ENCODE peak calls at places on chromosome 21, in nine cellular contexts. L is HCT116, Q is K562, C is stomach, Z is GM12878, U is transverse colon, V is GM12892, Y is suprapubic skin, E is GM23338. D is an unnamed sample.

GRCh38 chr21:34091607-34092006 is 18.2 kb downstream of the MRPS6 start:
- DNase-seq in Y (no peak), Q (peak), Z (no peak), L (peak), C (no peak), U (no peak), E (peak), V (no peak), D (no peak)

GRCh38 chr21:36097427-36098230 is 27.8 kb downstream of the CBR1 start:
- DNase-seq in Z (peak), Y (no peak), Q (no peak), C (no peak), L (no peak), V (no peak), E (no peak), U (no peak), D (no peak)

GRCh38 chr21:35204850-35205564 is 155.9 kb upstream of the RUNX1 start:
- DNase-seq in Z (no peak), Y (no peak), E (peak), C (peak), V (no peak), L (no peak), Q (peak), U (peak), D (no peak)

GRCh38 chr21:35048183-35048601 is 910 bp downstream of the RUNX1 start:
- DNase-seq in U (no peak), L (no peak), Z (no peak), Y (no peak), C (no peak), V (no peak), E (no peak), Q (no peak), D (no peak)

GRCh38 chr21:36297938-36298572 is 21.9 kb upstream of the MORC3 start:
- DNase-seq in U (peak), V (peak), E (no peak), Q (peak), L (no peak), C (peak), Y (peak), Z (peak), D (no peak)

GRCh38 chr21:17819878-17820232 is 699 bp upstream of the C21orf91 start:
- DNase-seq in L (no peak), Z (no peak), V (peak), C (no peak), U (no peak), E (peak), Y (no peak), Q (peak), D (no peak)

GRCh38 chr21:35396655-35397054 is 347.6 kb upstream of the RUNX1 start:
- DNase-seq in V (no peak), E (no peak), Z (no peak), Y (no peak), Q (no peak), L (no peak), U (no peak), C (no peak), D (no peak)

GRCh38 chr21:33257404-33257803 is 8.8 kb upstream of the IL10RB start:
- DNase-seq in Q (no peak), L (no peak), V (no peak), C (no peak), Z (no peak), Y (no peak), E (no peak), U (no peak), D (no peak)

GRCh38 chr21:15400905-15401304 is 328.9 kb upstream of the USP25 start:
- DNase-seq in U (no peak), Q (no peak), L (no peak), E (no peak), C (no peak), V (no peak), Z (no peak), Y (no peak), D (no peak)

GRCh38 chr21:36065497-36066036 is 4.3 kb upstream of the CBR1 start:
- DNase-seq in Q (no peak), L (no peak), C (no peak), V (no peak), U (no peak), Y (no peak), Z (no peak), E (no peak), D (no peak)

GRCh38 chr21:21605502-21605901 is 607.3 kb downstream of the NCAM2 start:
- DNase-seq in V (no peak), U (no peak), C (no peak), Y (no peak), Z (no peak), L (no peak), E (no peak), Q (no peak), D (no peak)

GRCh38 chr21:24045775-24046215 is 1561.5 kb downstream of the MRPL39 start:
- DNase-seq in Z (no peak), C (peak), U (peak), E (peak), L (no peak), Y (peak), V (no peak), Q (no peak), D (peak)

GRCh38 chr21:27838585-27838984 is 871.7 kb upstream of the ADAMTS5 start:
- DNase-seq in C (no peak), E (no peak), Y (no peak), Q (no peak), U (no peak), Z (no peak), V (no peak), L (no peak), D (no peak)

GRCh38 chr21:27841084-27841483 is 874.2 kb upstream of the ADAMTS5 start:
- DNase-seq in Q (no peak), U (no peak), L (no peak), V (no peak), C (no peak), E (no peak), Y (no peak), Z (no peak), D (no peak)

GRCh38 chr21:27837933-27838332 is 871.0 kb upstream of the ADAMTS5 start:
- DNase-seq in Q (no peak), C (no peak), Z (no peak), L (no peak), U (no peak), V (no peak), Y (no peak), E (no peak), D (no peak)

GRCh38 chr21:27839512-27840115 is 872.7 kb upstream of the ADAMTS5 start:
- DNase-seq in E (no peak), V (no peak), Y (no peak), U (no peak), L (no peak), Q (no peak), Z (no peak), C (no peak), D (no peak)

GRCh38 chr21:27840273-27840672 is 873.4 kb upstream of the ADAMTS5 start:
- DNase-seq in E (no peak), Z (no peak), V (no peak), Y (no peak), Q (no peak), L (no peak), C (no peak), U (no peak), D (no peak)
- TF ChIP-seq POLR2AphosphoS5 in E (no peak), Z (no peak), V (no peak), Y (no peak), Q (no peak), L (no peak), C (no peak), U (no peak), D (no peak)

GRCh38 chr21:32237021-32237420 is 41.8 kb downstream of the MIS18A start:
- DNase-seq in V (no peak), Q (no peak), C (no peak), E (no peak), U (no peak), Y (no peak), L (no peak), Z (no peak), D (no peak)
- TF ChIP-seq POLR2AphosphoS5 in V (no peak), Q (no peak), C (no peak), E (no peak), U (no peak), Y (no peak), L (no peak), Z (no peak), D (no peak)

DNA sequence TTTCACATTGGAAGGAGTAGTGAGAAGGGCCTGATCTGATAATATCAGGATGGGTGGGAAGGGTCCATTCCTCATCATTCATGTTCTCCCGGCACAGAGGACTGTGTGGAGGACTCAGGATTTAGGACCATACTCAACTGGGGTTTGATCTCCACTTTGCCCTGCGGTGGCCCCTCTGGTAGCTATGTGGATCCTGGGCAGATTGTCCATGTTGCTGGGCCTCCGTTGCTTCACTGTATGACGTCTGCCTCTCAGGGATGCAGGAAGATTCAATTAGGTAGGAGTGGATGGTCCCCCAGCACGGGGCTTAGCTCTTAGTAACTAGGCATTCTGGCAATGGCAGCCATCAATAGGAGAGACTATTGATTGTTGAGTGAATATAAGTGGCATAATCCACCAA is 2.3 kb downstream of the ETS2 start:
- DNase-seq in Z (no peak), U (peak), V (no peak), E (no peak), Q (no peak), L (no peak), C (no peak), Y (no peak), D (no peak)
- TF ChIP-seq POLR2AphosphoS5 in Z (no peak), U (no peak), V (no peak), E (no peak), Q (no peak), L (no peak), C (no peak), Y (no peak), D (no peak)

GRCh38 chr21:41611966-41612606 is 104.1 kb upstream of the TMPRSS2 start:
- DNase-seq in E (peak), V (no peak), Z (no peak), L (peak), Q (peak), C (peak), U (peak), Y (no peak), D (no peak)
- TF ChIP-seq POLR2AphosphoS5 in E (no peak), V (no peak), Z (no peak), L (no peak), Q (no peak), C (no peak), U (no peak), Y (no peak), D (no peak)

GRCh38 chr21:43611598-43612369 is 47.5 kb downstream of the HSF2BP start:
- DNase-seq in C (peak), Q (peak), Z (no peak), U (peak), L (peak), E (peak), V (no peak), Y (no peak), D (no peak)
- TF ChIP-seq POLR2AphosphoS5 in C (no peak), Q (no peak), Z (no peak), U (no peak), L (no peak), E (no peak), V (no peak), Y (no peak), D (no peak)

GRCh38 chr21:46189213-46189958 is 5.1 kb upstream of the SPATC1L start:
- DNase-seq in L (no peak), U (no peak), V (peak), Z (no peak), E (no peak), Q (peak), Y (peak), C (no peak), D (peak)

GRCh38 chr21:46187814-46188213 is 3.6 kb upstream of the SPATC1L start:
- DNase-seq in V (no peak), L (no peak), C (no peak), U (no peak), Z (no peak), Q (no peak), Y (peak), E (no peak), D (no peak)

GRCh38 chr21:46189959-46190490 is 5.8 kb upstream of the SPATC1L start:
- DNase-seq in Q (no peak), E (no peak), V (peak), U (no peak), L (no peak), Y (peak), Z (no peak), C (no peak), D (no peak)

GRCh38 chr21:46187251-46187650 is 3.0 kb upstream of the SPATC1L start:
- DNase-seq in C (no peak), V (no peak), Y (peak), Q (no peak), U (no peak), L (no peak), Z (no peak), E (no peak), D (no peak)

DNA sequence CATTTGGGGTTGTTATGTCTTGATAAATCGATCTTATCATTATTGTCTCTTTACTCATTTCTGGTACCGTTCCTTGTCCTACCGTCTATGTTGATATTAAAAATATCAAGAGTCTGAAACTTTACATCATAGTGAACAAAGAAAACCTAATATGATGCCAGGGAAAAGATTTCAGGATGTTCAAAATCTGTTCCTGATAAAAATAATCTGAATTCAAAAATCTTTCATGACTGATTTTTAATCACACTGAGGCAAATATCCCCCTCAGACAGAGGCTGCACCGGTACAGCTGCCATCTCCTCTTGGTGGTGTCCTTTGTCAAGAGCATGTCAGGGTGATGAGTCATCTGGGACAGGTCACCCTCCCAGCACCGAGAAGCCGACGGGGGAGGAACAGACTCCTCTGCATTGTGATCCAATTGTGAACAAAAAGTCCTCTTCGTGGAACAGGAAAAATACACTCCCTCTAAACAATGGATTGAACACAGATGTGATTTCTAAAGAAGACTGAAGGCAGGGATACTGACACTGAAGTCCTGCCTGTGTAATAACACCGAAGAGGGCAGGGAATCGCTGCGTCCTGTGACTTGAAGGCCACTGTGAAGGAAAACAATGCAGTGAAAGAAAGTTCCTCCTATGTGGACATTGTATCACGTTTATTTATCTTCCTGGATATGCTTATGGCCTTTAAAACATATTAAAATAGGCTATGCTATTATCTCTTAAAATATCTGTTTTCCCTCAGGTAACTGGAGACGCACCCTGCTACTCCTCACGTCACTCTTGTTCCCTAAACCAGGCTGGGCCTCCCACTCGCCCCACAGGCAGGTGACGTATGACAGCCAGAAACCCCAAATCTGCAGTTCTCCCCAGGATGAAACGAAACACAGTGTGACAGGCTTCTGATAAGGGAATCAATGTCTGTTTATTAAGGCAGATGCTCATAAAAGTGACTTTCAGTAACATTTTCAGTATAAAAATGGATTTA is 4.3 kb upstream of the SPATC1L start:
- DNase-seq in Q (peak), E (peak), U (no peak), Z (no peak), C (no peak), V (no peak), L (peak), Y (peak), D (no peak)
- TF ChIP-seq POLR2AphosphoS5 in Q (peak), E (no peak), U (no peak), Z (no peak), C (no peak), V (no peak), L (no peak), Y (no peak), D (peak)

GRCh38 chr21:44700101-44701022 is 3.4 kb downstream of the KRTAP10-12 start:
- DNase-seq in Z (no peak), U (no peak), C (no peak), V (no peak), Y (no peak), Q (no peak), E (no peak), L (no peak), D (peak)
- TF ChIP-seq POLR2AphosphoS5 in Z (no peak), U (no peak), C (no peak), V (no peak), Y (no peak), Q (no peak), E (no peak), L (no peak), D (no peak)

GRCh38 chr21:26169611-26170470 is 729 bp downstream of the APP start:
- DNase-seq in U (peak), Q (no peak), C (peak), Y (peak), Z (no peak), L (peak), V (peak), E (peak), D (no peak)
- TF ChIP-seq POLR2AphosphoS5 in U (no peak), Q (no peak), C (no peak), Y (no peak), Z (no peak), L (no peak), V (no peak), E (no peak), D (no peak)

GRCh38 chr21:44353200-44353970 is at the start of gene TRPM2:
- DNase-seq in U (peak), Z (no peak), E (no peak), L (no peak), Y (no peak), C (peak), V (no peak), Q (no peak), D (no peak)
- TF ChIP-seq POLR2AphosphoS5 in U (no peak), Z (no peak), E (no peak), L (no peak), Y (no peak), C (no peak), V (no peak), Q (no peak), D (no peak)

DNA sequence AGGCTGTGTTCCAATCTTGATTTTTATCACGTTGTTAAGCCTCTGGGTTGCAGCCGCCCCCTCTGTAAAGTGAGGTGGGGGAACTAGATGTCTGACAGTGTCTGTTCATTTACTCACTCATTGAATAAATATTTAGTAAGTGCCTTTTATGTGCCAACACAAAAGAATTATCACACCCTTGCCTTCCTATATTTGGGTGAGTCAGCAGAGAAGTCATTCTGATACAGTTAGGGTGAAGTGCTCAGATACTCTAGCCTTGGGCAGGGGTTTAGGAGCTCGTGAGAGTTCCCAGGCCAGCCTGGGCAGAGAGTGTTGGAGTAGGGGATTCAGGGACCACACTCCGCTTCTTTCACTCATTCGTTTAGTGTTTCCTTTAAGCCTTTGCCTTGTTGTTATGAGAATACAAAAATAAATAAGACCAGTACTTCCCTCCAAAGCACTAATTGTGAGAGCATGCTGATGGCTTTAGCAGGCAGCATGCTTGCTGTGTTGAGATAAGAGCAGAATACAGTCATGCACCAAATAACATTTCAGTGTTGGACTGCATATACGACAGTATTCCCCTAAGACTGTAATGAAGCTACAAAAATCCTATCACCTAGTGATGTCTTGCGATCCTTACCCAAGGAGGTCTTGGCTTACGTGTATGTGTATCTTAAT is 83.9 kb downstream of the DYRK1A start:
- DNase-seq in Y (no peak), V (no peak), U (no peak), Z (no peak), C (no peak), Q (no peak), L (no peak), E (no peak), D (no peak)
- TF ChIP-seq POLR2AphosphoS5 in Y (no peak), V (no peak), U (no peak), Z (no peak), C (no peak), Q (peak), L (no peak), E (no peak), D (no peak)

D was measured in vagina.